ENCODE peak calls at places on chromosome 7, in four cellular contexts. J, O, M and B are unnamed samples. For H3K4me1, the result is how much of the 10 kb centered on the place peaks cover.

GRCh38 chr7:151877911-151878835 is 1.3 kb upstream of the PRKAG2 start:
- DNase-seq in J (no peak), O (no peak), M (peak), B (no peak)

GRCh38 chr7:129874722-129875121 is 78.0 kb downstream of the UBE2H start:
- DNase-seq in J (no peak), O (no peak), M (no peak), B (no peak)

GRCh38 chr7:130921391-130922180 is 187.6 kb upstream of the KLF14 start:
- DNase-seq in J (no peak), O (peak), M (no peak), B (no peak)

GRCh38 chr7:158742065-158742821 is 37.6 kb upstream of the NCAPG2 start:
- DNase-seq in J (no peak), O (no peak), M (no peak), B (no peak)

GRCh38 chr7:83362786-83363185 is 200.1 kb upstream of the PCLO start:
- DNase-seq in J (no peak), O (no peak), M (no peak), B (no peak)

GRCh38 chr7:46291601-46292150 is 370.6 kb upstream of the IGFBP3 start:
- DNase-seq in J (no peak), O (peak), M (no peak), B (no peak)

GRCh38 chr7:118026791-118027190 is 153.6 kb upstream of the CTTNBP2 start:
- DNase-seq in J (no peak), O (no peak), M (no peak), B (no peak)

GRCh38 chr7:158814637-158815036 is 14.7 kb downstream of the ESYT2 start:
- DNase-seq in J (no peak), O (no peak), M (no peak), B (no peak)

GRCh38 chr7:76074972-76075370 is 27.1 kb downstream of the MDH2 start:
- DNase-seq in J (no peak), O (no peak), M (no peak), B (no peak)

GRCh38 chr7:117012284-117013174 is 59.2 kb downstream of the ST7 start:
- DNase-seq in J (no peak), O (no peak), M (peak), B (no peak)

GRCh38 chr7:7202375-7202720 is 20.0 kb downstream of the C1GALT1 start:
- DNase-seq in J (no peak), O (no peak), M (no peak), B (no peak)

GRCh38 chr7:87059525-87060287 is at the start of gene ELAPOR2:
- DNase-seq in J (no peak), O (peak), M (peak), B (peak)

GRCh38 chr7:130954918-130955559 is 221.0 kb upstream of the KLF14 start:
- DNase-seq in J (no peak), O (no peak), M (no peak), B (no peak)

GRCh38 chr7:154188330-154188729 is 136.1 kb downstream of the DPP6 start:
- DNase-seq in J (no peak), O (no peak), M (no peak), B (no peak)

GRCh38 chr7:52831321-52831720 is 204.1 kb upstream of the POM121L12 start:
- DNase-seq in J (no peak), O (no peak), M (no peak), B (no peak)

GRCh38 chr7:133301444-133301843 is 48.6 kb downstream of the EXOC4 start:
- DNase-seq in J (no peak), O (no peak), M (no peak), B (no peak)

GRCh38 chr7:23491502-23491901 is 21.2 kb upstream of the IGF2BP3 start:
- DNase-seq in J (no peak), O (no peak), M (no peak), B (no peak)

GRCh38 chr7:91512958-91513357 is 248.7 kb downstream of the FZD1 start:
- DNase-seq in J (no peak), O (no peak), M (peak), B (no peak)

GRCh38 chr7:5284304-5285281 is 1.9 kb downstream of the SLC29A4 start:
- DNase-seq in J (no peak), O (peak), M (peak), B (no peak)

GRCh38 chr7:37247881-37248280 is 200.8 kb downstream of the ELMO1 start:
- DNase-seq in J (no peak), O (peak), M (no peak), B (no peak)

GRCh38 chr7:137484326-137484725 is 140.8 kb upstream of the PTN start:
- DNase-seq in J (no peak), O (no peak), M (no peak), B (no peak)

GRCh38 chr7:87599336-87599735 is 1.3 kb downstream of the ABCB1 start:
- DNase-seq in J (no peak), O (peak), M (peak), B (no peak)

GRCh38 chr7:102933763-102934162 is 21.0 kb downstream of the LRRC17 start:
- DNase-seq in J (no peak), O (peak), M (peak), B (peak)

GRCh38 chr7:151876899-151877777 is at the start of gene PRKAG2:
- DNase-seq in J (no peak), O (peak), M (peak), B (no peak)

GRCh38 chr7:100765250-100765649 is 31.9 kb downstream of the ZAN start:
- DNase-seq in J (no peak), O (no peak), M (no peak), B (no peak)

GRCh38 chr7:128067983-128068382 is 36.7 kb upstream of the LRRC4 start:
- DNase-seq in J (no peak), O (no peak), M (no peak), B (no peak)

GRCh38 chr7:124155400-124156022 is 122.6 kb upstream of the TMEM229A start:
- DNase-seq in J (no peak), O (no peak), M (peak), B (no peak)

GRCh38 chr7:127844707-127845331 is 186.4 kb downstream of the LRRC4 start:
- DNase-seq in J (no peak), O (peak), M (no peak), B (no peak)

GRCh38 chr7:47295606-47296005 is 286.3 kb downstream of the TNS3 start:
- DNase-seq in J (no peak), O (no peak), M (no peak), B (no peak)
- H3K4me1 ChIP-seq in J (under half), O (under half), M (under half), B (under half)

GRCh38 chr7:28346972-28347371 is 65.3 kb upstream of the CREB5 start:
- DNase-seq in J (no peak), O (no peak), M (no peak), B (no peak)
- H3K4me3 ChIP-seq in J (no peak), O (no peak), M (no peak), B (no peak)

DNA sequence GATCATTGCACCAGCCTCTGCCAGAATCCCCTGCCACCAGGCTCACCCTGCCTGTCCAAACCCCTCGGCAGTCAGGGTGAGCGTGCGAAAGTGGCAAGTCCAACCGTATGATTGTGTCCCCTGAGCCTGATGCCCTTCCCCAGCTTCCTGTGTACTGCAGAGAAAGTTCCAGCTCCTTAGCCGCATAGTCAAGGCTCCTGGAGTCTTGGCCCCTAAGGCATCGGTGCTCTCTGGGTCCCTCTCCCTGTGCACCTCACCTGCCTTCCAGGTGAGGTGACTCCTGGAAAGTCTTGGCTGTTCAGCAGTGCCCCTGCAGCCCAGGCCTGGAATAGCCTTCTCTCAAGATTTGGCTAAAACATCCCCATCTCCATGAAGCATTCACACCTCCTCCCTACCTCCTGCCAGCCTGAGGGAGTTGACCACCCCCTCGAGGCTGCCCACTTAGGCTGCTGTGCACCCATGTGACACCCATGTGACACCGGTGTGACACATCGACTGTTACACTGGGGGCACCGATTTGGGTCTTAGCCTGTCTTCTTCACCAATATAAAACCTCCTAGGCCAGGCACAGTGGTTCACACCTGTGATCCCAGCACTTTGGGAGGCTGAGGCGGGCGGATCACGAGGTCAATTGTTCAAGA is 56.2 kb upstream of the ELN start:
- DNase-seq in J (no peak), O (no peak), M (peak), B (no peak)
- TF ChIP-seq CTCF in J (peak), O (no peak), M (no peak), B (peak)

GRCh38 chr7:27097686-27098492 is 2.1 kb upstream of the HOXA1 start:
- DNase-seq in J (no peak), O (no peak), M (no peak), B (no peak)

GRCh38 chr7:27099224-27099838 is 3.2 kb downstream of the HOXA2 start:
- DNase-seq in J (no peak), O (no peak), M (no peak), B (no peak)

GRCh38 chr7:27099839-27100225 is 2.7 kb downstream of the HOXA2 start:
- DNase-seq in J (no peak), O (no peak), M (no peak), B (no peak)

GRCh38 chr7:27096756-27097514 is 1.1 kb upstream of the HOXA1 start:
- DNase-seq in J (no peak), O (no peak), M (no peak), B (no peak)

DNA sequence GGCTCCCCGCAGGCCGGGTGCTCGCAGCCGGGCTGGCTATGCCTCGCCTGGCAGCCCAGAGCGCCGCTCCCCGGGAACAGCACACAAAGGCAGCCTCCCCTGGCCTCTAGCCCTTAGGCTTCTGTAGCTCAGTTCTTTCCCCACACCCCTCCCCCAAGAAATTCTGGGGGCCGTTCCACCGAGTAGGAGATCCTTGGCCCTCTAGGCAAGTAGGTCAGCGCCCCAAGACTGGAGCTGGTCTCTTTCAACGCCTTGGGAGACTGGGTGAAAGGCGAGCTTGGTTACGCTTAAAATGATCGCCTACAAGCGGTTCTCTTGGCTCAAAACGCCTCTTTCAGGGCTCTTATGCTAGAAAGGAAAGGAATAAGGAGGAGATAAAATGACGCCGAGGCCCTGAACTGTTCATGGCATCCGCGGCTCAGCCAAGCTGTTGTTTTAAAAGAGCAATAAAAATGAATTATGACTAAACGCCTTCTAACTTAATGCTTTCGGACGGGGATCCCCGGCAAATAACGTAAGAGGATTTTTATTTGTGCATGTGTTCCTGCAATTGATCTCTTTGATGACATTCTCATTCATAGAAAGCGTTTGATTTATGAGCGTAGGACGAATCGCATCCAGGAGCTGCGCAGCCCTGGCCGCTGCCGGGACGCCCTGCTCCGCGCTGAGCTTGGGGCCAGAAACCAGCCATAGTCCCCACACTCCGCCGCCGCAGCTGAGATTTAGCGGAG is 2.9 kb upstream of the HOXA1 start:
- DNase-seq in J (no peak), O (no peak), M (no peak), B (no peak)
- H3K4me1 ChIP-seq in J (under half), O (under half), M (under half), B (under half)

GRCh38 chr7:29091121-29091601 is 55.2 kb downstream of the CPVL start:
- DNase-seq in J (no peak), O (no peak), M (peak), B (no peak)
- H3K4me3 ChIP-seq in J (no peak), O (no peak), M (no peak), B (no peak)

GRCh38 chr7:47392241-47392759 is 189.6 kb downstream of the TNS3 start:
- DNase-seq in J (no peak), O (peak), M (no peak), B (no peak)
- TF ChIP-seq CTCF in J (no peak), O (peak), M (no peak), B (no peak)

GRCh38 chr7:101896312-101896711 is 78.9 kb downstream of the CUX1 start:
- DNase-seq in J (no peak), O (no peak), M (no peak), B (no peak)
- H3K4me1 ChIP-seq in J (under half), O (under half), M (under half), B (under half)

DNA sequence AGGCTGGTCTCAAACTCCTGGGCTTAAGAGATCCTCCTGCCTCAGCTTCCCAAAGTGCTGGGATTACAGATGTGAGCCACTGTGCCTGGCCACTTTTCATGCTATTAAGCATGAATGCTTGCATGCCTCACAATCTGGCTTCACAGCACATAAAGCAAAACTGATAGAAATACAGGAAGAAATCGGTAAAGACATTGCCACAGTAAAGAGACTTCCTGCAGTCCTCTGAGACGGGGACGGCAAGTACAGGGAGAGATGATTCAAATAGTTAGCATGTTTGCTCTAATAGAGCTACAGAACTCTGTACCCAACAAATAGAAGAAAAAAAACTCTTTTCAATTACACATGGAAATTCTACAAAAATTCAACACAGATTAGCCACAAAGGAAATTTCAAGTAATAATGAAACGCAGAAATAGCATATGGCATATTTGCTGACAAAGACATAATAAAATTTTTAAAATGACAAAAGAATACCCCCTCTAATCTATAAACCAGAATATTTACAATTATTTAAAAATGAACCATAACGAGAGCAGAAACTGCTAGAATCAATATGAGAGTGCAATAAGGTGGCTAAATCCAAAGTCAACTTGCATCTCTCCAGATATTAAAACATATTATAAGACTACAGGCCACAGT is 32.3 kb downstream of the CARD11 start:
- DNase-seq in J (no peak), O (no peak), M (no peak), B (no peak)
- H3K4me3 ChIP-seq in J (no peak), O (no peak), M (no peak), B (no peak)